ENCODE peak calls at places on chromosomes 13 and 19, in seven cellular contexts. K, Y, E, C, D, Q and H are unnamed samples.

GRCh38 chr19:30997222-30997621 is 352.0 kb downstream of the TSHZ3 start:
- DNase-seq in K (no peak), Y (no peak), E (no peak), C (no peak), D (no peak), Q (no peak), H (no peak)

GRCh38 chr19:16057062-16057461 is 19.2 kb upstream of the TPM4 start:
- DNase-seq in K (no peak), Y (no peak), E (no peak), C (no peak), D (no peak), Q (no peak), H (no peak)

GRCh38 chr13:20512042-20512683 is 13.5 kb downstream of the CRYL1 start:
- DNase-seq in K (no peak), Y (no peak), E (no peak), C (no peak), D (peak; percentile 38), Q (no peak), H (no peak)

GRCh38 chr19:33376423-33376822 is 2.9 kb downstream of the CEBPG start:
- DNase-seq in K (peak; percentile 86), Y (peak; percentile 45), E (no peak), C (peak; percentile 86), D (peak; percentile 84), Q (peak; percentile 80), H (peak; percentile 91)

GRCh38 chr13:43364210-43365041 is 341.0 kb downstream of the DNAJC15 start:
- DNase-seq in K (peak; percentile 83), Y (no peak), E (no peak), C (peak; percentile 76), D (no peak), Q (no peak), H (no peak)

GRCh38 chr13:111493468-111493867 is 173.0 kb downstream of the TEX29 start:
- DNase-seq in K (no peak), Y (no peak), E (no peak), C (no peak), D (peak; percentile 13), Q (no peak), H (no peak)

GRCh38 chr13:105997436-105998232 is 537.8 kb downstream of the EFNB2 start:
- DNase-seq in K (no peak), Y (no peak), E (no peak), C (no peak), D (no peak), Q (no peak), H (no peak)

GRCh38 chr19:32537626-32538025 is 43.4 kb upstream of the PDCD5 start:
- DNase-seq in K (no peak), Y (no peak), E (no peak), C (no peak), D (no peak), Q (no peak), H (no peak)

GRCh38 chr13:110062777-110063442 is 244.0 kb downstream of the COL4A1 start:
- DNase-seq in K (no peak), Y (no peak), E (no peak), C (no peak), D (no peak), Q (no peak), H (no peak)

GRCh38 chr19:35533822-35534521 is 716 bp downstream of the GAPDHS start:
- DNase-seq in K (peak; percentile 32), Y (peak; percentile 23), E (no peak), C (no peak), D (no peak), Q (no peak), H (peak; percentile 24)

GRCh38 chr13:60431108-60431700 is 34.2 kb downstream of the TDRD3 start:
- DNase-seq in K (peak; percentile 78), Y (peak; percentile 47), E (no peak), C (peak; percentile 76), D (no peak), Q (no peak), H (peak; percentile 65)

GRCh38 chr13:41401371-41401770 is 56.0 kb upstream of the RGCC start:
- DNase-seq in K (no peak), Y (no peak), E (no peak), C (no peak), D (no peak), Q (no peak), H (no peak)

GRCh38 chr13:42219870-42220269 is 52.1 kb upstream of the AKAP11 start:
- DNase-seq in K (no peak), Y (no peak), E (no peak), C (no peak), D (no peak), Q (no peak), H (no peak)

GRCh38 chr19:52343548-52343947 is 7.5 kb downstream of the ZNF610 start:
- DNase-seq in K (peak; percentile 51), Y (peak; percentile 15), E (no peak), C (no peak), D (peak; percentile 25), Q (peak; percentile 20), H (peak; percentile 20)

GRCh38 chr19:14674764-14675163 is at the start of gene ADGRE3:
- DNase-seq in K (peak; percentile 46), Y (no peak), E (no peak), C (no peak), D (no peak), Q (no peak), H (no peak)

GRCh38 chr19:1486720-1487575 is 3.2 kb downstream of the PCSK4 start:
- DNase-seq in K (no peak), Y (no peak), E (no peak), C (no peak), D (no peak), Q (no peak), H (no peak)

GRCh38 chr19:16608290-16608704 is 19.7 kb downstream of the MED26 start:
- DNase-seq in K (peak; percentile 91), Y (no peak), E (no peak), C (peak; percentile 80), D (peak; percentile 79), Q (no peak), H (peak; percentile 66)

GRCh38 chr19:991174-991931 is 7.2 kb downstream of the WDR18 start:
- DNase-seq in K (peak; percentile 58), Y (no peak), E (no peak), C (peak; percentile 42), D (no peak), Q (no peak), H (peak; percentile 74)

GRCh38 chr19:2223391-2223790 is 12.7 kb downstream of the PLEKHJ1 start:
- DNase-seq in K (no peak), Y (no peak), E (no peak), C (no peak), D (no peak), Q (no peak), H (no peak)

GRCh38 chr13:37409756-37410155 is 188.8 kb downstream of the POSTN start:
- DNase-seq in K (peak; percentile 23), Y (no peak), E (no peak), C (peak; percentile 22), D (no peak), Q (no peak), H (peak; percentile 67)

GRCh38 chr19:39996218-39996810 is 546 bp upstream of the ZNF546 start:
- DNase-seq in K (peak; percentile 66), Y (peak; percentile 27), E (no peak), C (peak; percentile 68), D (no peak), Q (no peak), H (peak; percentile 70)

GRCh38 chr13:37495046-37495445 is 103.5 kb downstream of the POSTN start:
- DNase-seq in K (peak; percentile 57), Y (no peak), E (no peak), C (peak; percentile 37), D (no peak), Q (no peak), H (peak; percentile 60)

GRCh38 chr13:39269004-39269403 is 230.7 kb downstream of the NHLRC3 start:
- DNase-seq in K (no peak), Y (no peak), E (no peak), C (no peak), D (no peak), Q (no peak), H (no peak)

GRCh38 chr13:49838989-49839388 is 46.5 kb upstream of the KPNA3 start:
- DNase-seq in K (no peak), Y (peak; percentile 74), E (no peak), C (no peak), D (no peak), Q (no peak), H (peak; percentile 27)

GRCh38 chr13:31945202-31945978 is 86.2 kb upstream of the FRY start:
- DNase-seq in K (peak; percentile 88), Y (no peak), E (peak; percentile 80), C (peak; percentile 60), D (peak; percentile 85), Q (peak; percentile 66), H (peak; percentile 85)

GRCh38 chr19:51552996-51553725 is 17.9 kb upstream of the ZNF175 start:
- DNase-seq in K (peak; percentile 62), Y (peak; percentile 39), E (no peak), C (peak; percentile 28), D (peak; percentile 58), Q (peak; percentile 72), H (peak; percentile 66)

GRCh38 chr19:13098291-13099072 is 4.2 kb downstream of the LYL1 start:
- DNase-seq in K (peak; percentile 65), Y (no peak), E (no peak), C (peak; percentile 67), D (no peak), Q (no peak), H (peak; percentile 45)

GRCh38 chr13:91955546-91956355 is 557.3 kb downstream of the GPC5 start:
- DNase-seq in K (no peak), Y (no peak), E (no peak), C (no peak), D (no peak), Q (no peak), H (no peak)
- TF ChIP-seq CTCF in K (no peak), Y (no peak), E (no peak), C (no peak), D (no peak), Q (no peak), H (no peak)

GRCh38 chr13:45847554-45848224 is 3.9 kb downstream of the SIAH3 start:
- DNase-seq in K (no peak), Y (no peak), E (no peak), C (no peak), D (peak; percentile 36), Q (peak; percentile 29), H (no peak)
- H3K4me3 ChIP-seq in K (no peak overlapping the region), Y (no peak overlapping the region), E (no peak overlapping the region), C (no peak overlapping the region), D (no peak overlapping the region), Q (no peak overlapping the region), H (no peak overlapping the region)

DNA sequence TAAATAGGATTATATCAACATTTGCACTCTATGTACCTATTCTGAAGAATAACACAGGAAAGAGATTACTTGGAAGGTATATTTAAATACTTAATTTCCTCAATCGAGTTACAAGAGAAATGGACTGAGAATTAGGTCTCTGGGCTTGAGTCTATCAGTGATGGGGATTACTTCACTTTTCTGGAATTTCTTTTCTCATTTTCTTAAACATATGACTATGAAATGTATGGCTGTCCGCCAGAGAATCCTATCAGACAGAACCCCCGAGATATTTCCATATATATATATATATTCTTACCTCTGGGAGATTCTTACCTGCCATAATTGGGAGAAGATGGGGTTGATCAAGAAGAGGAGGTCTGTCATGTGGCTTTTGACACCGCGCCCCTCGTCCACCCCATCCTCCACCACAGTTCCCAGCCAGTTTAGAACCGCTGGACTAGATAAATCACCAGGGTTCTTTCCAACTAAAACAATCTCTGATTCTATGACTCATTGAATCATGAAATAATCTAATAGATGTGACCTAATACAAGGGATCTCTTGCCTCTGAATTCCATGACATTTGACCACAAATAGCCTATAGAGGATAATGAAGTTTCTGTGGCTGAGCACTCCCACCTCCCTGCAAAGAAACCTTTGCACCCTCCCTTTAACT is 231.3 kb downstream of the TBC1D4 start:
- DNase-seq in K (peak; percentile 86), Y (no peak), E (no peak), C (peak; percentile 75), D (no peak), Q (no peak), H (peak; percentile 58)
- TF ChIP-seq CTCF in K (no peak), Y (no peak), E (no peak), C (no peak), D (no peak), Q (no peak), H (no peak)

GRCh38 chr13:113046066-113046882 is 59.3 kb upstream of the F7 start:
- DNase-seq in K (no peak), Y (no peak), E (no peak), C (no peak), D (no peak), Q (no peak), H (no peak)
- H3K4me3 ChIP-seq in K (no peak overlapping the region), Y (no peak overlapping the region), E (peak overlapping the region; percentile 2), C (no peak overlapping the region), D (peak overlapping the region; percentile 46), Q (no peak overlapping the region), H (no peak overlapping the region)